ENCODE peak calls at places on chromosomes 12 and 14, in eight cellular contexts. One of them, this sample, is unnamed. For H3K4me1, the result is how much of the 10 kb centered on the place peaks cover.

GRCh38 chr14:52951730-52952481 is 1.1 kb upstream of the FERMT2 start:
- DNase-seq in HepG2: peak
- DNase-seq in GM23248: peak
- DNase-seq in PC-3: peak
- DNase-seq in K562: no peak
- DNase-seq in IMR-90: peak
- DNase-seq in astrocyte: peak
- DNase-seq in adipocyte: peak
- DNase-seq in this sample: no peak

GRCh38 chr14:62409909-62410308 is 635.3 kb downstream of the KCNH5 start:
- DNase-seq in astrocyte: peak
- DNase-seq in adipocyte: peak
- DNase-seq in PC-3: peak
- DNase-seq in IMR-90: peak
- DNase-seq in K562: no peak
- DNase-seq in HepG2: no peak
- DNase-seq in GM23248: peak
- DNase-seq in this sample: no peak

GRCh38 chr12:69298947-69299346 is 49.2 kb upstream of the LYZ start:
- DNase-seq in HepG2: no peak
- DNase-seq in GM23248: no peak
- DNase-seq in PC-3: no peak
- DNase-seq in adipocyte: no peak
- DNase-seq in K562: no peak
- DNase-seq in astrocyte: no peak
- DNase-seq in IMR-90: no peak
- DNase-seq in this sample: no peak

GRCh38 chr12:6684609-6685008 is 4.6 kb downstream of the ZNF384 start:
- DNase-seq in K562: peak
- DNase-seq in GM23248: peak
- DNase-seq in adipocyte: peak
- DNase-seq in IMR-90: peak
- DNase-seq in PC-3: peak
- DNase-seq in HepG2: peak
- DNase-seq in astrocyte: no peak
- DNase-seq in this sample: peak

GRCh38 chr12:51934080-51934479 is 17.4 kb upstream of the ACVR1B start:
- DNase-seq in PC-3: no peak
- DNase-seq in astrocyte: no peak
- DNase-seq in IMR-90: no peak
- DNase-seq in adipocyte: no peak
- DNase-seq in K562: no peak
- DNase-seq in GM23248: no peak
- DNase-seq in HepG2: no peak
- DNase-seq in this sample: no peak

GRCh38 chr12:94261119-94261518 is 112.7 kb downstream of the PLXNC1 start:
- DNase-seq in IMR-90: no peak
- DNase-seq in K562: no peak
- DNase-seq in astrocyte: no peak
- DNase-seq in PC-3: no peak
- DNase-seq in GM23248: no peak
- DNase-seq in adipocyte: no peak
- DNase-seq in HepG2: no peak
- DNase-seq in this sample: peak

GRCh38 chr14:105092124-105092911 is 27.1 kb upstream of the GPR132 start:
- DNase-seq in astrocyte: no peak
- DNase-seq in adipocyte: peak
- DNase-seq in K562: no peak
- DNase-seq in IMR-90: no peak
- DNase-seq in GM23248: peak
- DNase-seq in PC-3: peak
- DNase-seq in HepG2: no peak
- DNase-seq in this sample: no peak

GRCh38 chr12:76883151-76883550 is 4.3 kb upstream of the CSRP2 start:
- DNase-seq in HepG2: no peak
- DNase-seq in K562: no peak
- DNase-seq in adipocyte: peak
- DNase-seq in astrocyte: peak
- DNase-seq in GM23248: peak
- DNase-seq in IMR-90: peak
- DNase-seq in PC-3: no peak
- DNase-seq in this sample: no peak

GRCh38 chr12:113981876-113982275 is 15.8 kb upstream of the RBM19 start:
- DNase-seq in IMR-90: no peak
- DNase-seq in adipocyte: no peak
- DNase-seq in K562: no peak
- DNase-seq in HepG2: no peak
- DNase-seq in GM23248: no peak
- DNase-seq in PC-3: no peak
- DNase-seq in astrocyte: no peak
- DNase-seq in this sample: no peak

GRCh38 chr12:113988064-113988451 is 21.9 kb upstream of the RBM19 start:
- DNase-seq in GM23248: no peak
- DNase-seq in HepG2: no peak
- DNase-seq in adipocyte: no peak
- DNase-seq in K562: no peak
- DNase-seq in IMR-90: no peak
- DNase-seq in astrocyte: no peak
- DNase-seq in PC-3: no peak
- DNase-seq in this sample: no peak

GRCh38 chr12:113987261-113988063 is 21.3 kb upstream of the RBM19 start:
- DNase-seq in adipocyte: no peak
- DNase-seq in IMR-90: no peak
- DNase-seq in PC-3: no peak
- DNase-seq in K562: no peak
- DNase-seq in astrocyte: no peak
- DNase-seq in GM23248: no peak
- DNase-seq in HepG2: peak
- DNase-seq in this sample: no peak

GRCh38 chr12:113983777-113984448 is 17.8 kb upstream of the RBM19 start:
- DNase-seq in GM23248: no peak
- DNase-seq in K562: no peak
- DNase-seq in HepG2: no peak
- DNase-seq in adipocyte: no peak
- DNase-seq in IMR-90: no peak
- DNase-seq in PC-3: no peak
- DNase-seq in astrocyte: no peak
- DNase-seq in this sample: no peak

DNA sequence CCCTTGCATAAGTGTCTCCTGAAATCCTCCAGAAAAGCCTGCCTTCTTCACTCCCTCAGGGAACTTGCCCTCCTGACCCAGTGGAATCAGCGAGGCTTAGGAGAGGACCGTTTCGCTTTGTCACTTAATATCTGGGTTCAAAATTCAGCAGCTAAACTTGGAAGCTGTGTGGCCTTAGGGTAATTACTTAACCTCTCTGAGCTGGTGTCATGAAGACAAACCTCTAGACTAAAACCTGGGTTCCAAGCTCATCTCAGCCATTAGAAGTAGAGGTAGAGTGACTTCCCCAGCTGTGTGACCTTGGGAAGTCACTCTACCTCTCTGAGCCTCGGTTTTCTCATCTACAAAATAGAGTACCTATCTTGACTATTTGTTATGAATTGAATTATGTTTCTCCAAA is 18.3 kb upstream of the RBM19 start:
- DNase-seq in adipocyte: no peak
- DNase-seq in K562: no peak
- DNase-seq in GM23248: no peak
- DNase-seq in PC-3: no peak
- DNase-seq in HepG2: no peak
- DNase-seq in astrocyte: no peak
- DNase-seq in IMR-90: no peak
- DNase-seq in this sample: no peak
- H3K4me3 ChIP-seq in adipocyte: no peak
- H3K4me3 ChIP-seq in K562: no peak
- H3K4me3 ChIP-seq in GM23248: no peak
- H3K4me3 ChIP-seq in PC-3: no peak
- H3K4me3 ChIP-seq in HepG2: no peak
- H3K4me3 ChIP-seq in astrocyte: no peak
- H3K4me3 ChIP-seq in IMR-90: no peak
- H3K4me3 ChIP-seq in this sample: no peak

DNA sequence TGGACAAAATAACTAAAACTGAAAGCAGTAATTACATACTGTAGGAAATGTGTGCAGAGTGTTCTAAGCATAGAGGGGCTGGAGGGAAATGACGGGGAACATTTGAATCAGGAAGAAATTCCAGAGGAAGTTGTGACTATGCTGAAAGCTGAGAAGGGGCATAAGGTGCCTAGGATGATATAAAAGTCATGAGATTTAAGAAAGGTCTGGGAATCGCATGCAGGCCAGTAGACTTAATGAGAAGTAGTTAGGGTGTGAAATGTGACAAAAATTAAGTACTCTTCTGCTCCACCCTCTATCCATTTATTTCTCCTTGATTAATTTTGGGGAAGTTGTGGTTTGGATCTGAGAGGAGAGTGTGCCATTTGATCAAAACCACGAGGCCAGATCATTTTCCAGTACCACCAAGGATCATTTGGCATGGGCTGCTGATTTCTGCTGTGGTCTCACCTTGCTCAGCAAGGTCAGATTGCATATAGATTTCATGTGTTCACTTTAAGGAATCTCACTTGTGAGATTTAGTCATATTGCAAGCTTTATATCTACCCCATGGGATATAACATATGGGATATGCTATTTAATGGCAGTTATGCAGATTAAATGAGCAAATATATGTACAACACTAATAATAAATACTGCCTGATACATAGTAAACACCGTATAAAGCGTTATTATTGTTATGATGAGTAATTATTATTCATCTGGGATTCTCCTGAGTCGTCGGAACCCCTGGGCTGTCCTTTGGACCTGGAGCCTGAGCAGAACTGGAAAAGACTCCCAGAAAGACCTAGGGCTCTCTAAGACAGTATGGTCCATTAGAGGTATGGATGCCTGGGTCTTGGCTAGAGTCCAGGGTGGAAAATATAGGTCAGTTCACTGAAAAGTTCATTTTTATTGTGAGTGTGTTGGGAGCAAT is 72.3 kb downstream of the SRGAP1 start:
- DNase-seq in adipocyte: peak
- DNase-seq in HepG2: no peak
- DNase-seq in PC-3: peak
- DNase-seq in astrocyte: peak
- DNase-seq in K562: no peak
- DNase-seq in IMR-90: peak
- DNase-seq in GM23248: peak
- DNase-seq in this sample: no peak
- H3K4me1 ChIP-seq in adipocyte: under half
- H3K4me1 ChIP-seq in HepG2: half or more
- H3K4me1 ChIP-seq in PC-3: half or more
- H3K4me1 ChIP-seq in astrocyte: under half
- H3K4me1 ChIP-seq in K562: under half
- H3K4me1 ChIP-seq in IMR-90: under half
- H3K4me1 ChIP-seq in GM23248: half or more
- H3K4me1 ChIP-seq in this sample: under half

GRCh38 chr14:54366726-54367707 is 29.8 kb upstream of the CDKN3 start:
- DNase-seq in GM23248: peak
- DNase-seq in astrocyte: peak
- DNase-seq in HepG2: peak
- DNase-seq in PC-3: peak
- DNase-seq in K562: no peak
- DNase-seq in adipocyte: peak
- DNase-seq in IMR-90: peak
- DNase-seq in this sample: peak

GRCh38 chr14:54374117-54374884 is 22.5 kb upstream of the CDKN3 start:
- DNase-seq in adipocyte: peak
- DNase-seq in GM23248: peak
- DNase-seq in IMR-90: peak
- DNase-seq in astrocyte: peak
- DNase-seq in K562: no peak
- DNase-seq in HepG2: peak
- DNase-seq in PC-3: peak
- DNase-seq in this sample: no peak

GRCh38 chr14:54364555-54365415 is 32.0 kb upstream of the CDKN3 start:
- DNase-seq in GM23248: peak
- DNase-seq in K562: no peak
- DNase-seq in PC-3: peak
- DNase-seq in adipocyte: peak
- DNase-seq in astrocyte: peak
- DNase-seq in IMR-90: peak
- DNase-seq in HepG2: peak
- DNase-seq in this sample: no peak

GRCh38 chr14:54369343-54369742 is 27.5 kb upstream of the CDKN3 start:
- DNase-seq in HepG2: no peak
- DNase-seq in PC-3: no peak
- DNase-seq in K562: no peak
- DNase-seq in adipocyte: no peak
- DNase-seq in IMR-90: no peak
- DNase-seq in astrocyte: no peak
- DNase-seq in GM23248: no peak
- DNase-seq in this sample: no peak

GRCh38 chr14:54370323-54371125 is 26.3 kb upstream of the CDKN3 start:
- DNase-seq in HepG2: no peak
- DNase-seq in GM23248: no peak
- DNase-seq in K562: no peak
- DNase-seq in astrocyte: no peak
- DNase-seq in adipocyte: no peak
- DNase-seq in PC-3: no peak
- DNase-seq in IMR-90: no peak
- DNase-seq in this sample: no peak
- H3K9ac ChIP-seq in HepG2: no peak
- H3K9ac ChIP-seq in GM23248: no peak
- H3K9ac ChIP-seq in K562: no peak
- H3K9ac ChIP-seq in astrocyte: no peak
- H3K9ac ChIP-seq in adipocyte: no peak
- H3K9ac ChIP-seq in PC-3: no peak
- H3K9ac ChIP-seq in IMR-90: no peak
- H3K9ac ChIP-seq in this sample: no peak

GRCh38 chr12:116915326-116915725 is 4.6 kb downstream of the FBXW8 start:
- DNase-seq in GM23248: no peak
- DNase-seq in PC-3: no peak
- DNase-seq in HepG2: no peak
- DNase-seq in adipocyte: no peak
- DNase-seq in K562: no peak
- DNase-seq in IMR-90: no peak
- DNase-seq in astrocyte: no peak
- DNase-seq in this sample: no peak

GRCh38 chr12:116916714-116917114 is 6.0 kb downstream of the FBXW8 start:
- DNase-seq in IMR-90: peak
- DNase-seq in astrocyte: peak
- DNase-seq in HepG2: peak
- DNase-seq in adipocyte: peak
- DNase-seq in PC-3: peak
- DNase-seq in GM23248: peak
- DNase-seq in K562: peak
- DNase-seq in this sample: no peak

GRCh38 chr12:116919247-116919671 is 8.5 kb downstream of the FBXW8 start:
- DNase-seq in astrocyte: no peak
- DNase-seq in GM23248: no peak
- DNase-seq in adipocyte: no peak
- DNase-seq in K562: peak
- DNase-seq in PC-3: no peak
- DNase-seq in HepG2: no peak
- DNase-seq in IMR-90: no peak
- DNase-seq in this sample: no peak

GRCh38 chr12:116918464-116918863 is 7.7 kb downstream of the FBXW8 start:
- DNase-seq in IMR-90: no peak
- DNase-seq in GM23248: no peak
- DNase-seq in PC-3: no peak
- DNase-seq in astrocyte: no peak
- DNase-seq in K562: no peak
- DNase-seq in HepG2: no peak
- DNase-seq in adipocyte: no peak
- DNase-seq in this sample: no peak

DNA sequence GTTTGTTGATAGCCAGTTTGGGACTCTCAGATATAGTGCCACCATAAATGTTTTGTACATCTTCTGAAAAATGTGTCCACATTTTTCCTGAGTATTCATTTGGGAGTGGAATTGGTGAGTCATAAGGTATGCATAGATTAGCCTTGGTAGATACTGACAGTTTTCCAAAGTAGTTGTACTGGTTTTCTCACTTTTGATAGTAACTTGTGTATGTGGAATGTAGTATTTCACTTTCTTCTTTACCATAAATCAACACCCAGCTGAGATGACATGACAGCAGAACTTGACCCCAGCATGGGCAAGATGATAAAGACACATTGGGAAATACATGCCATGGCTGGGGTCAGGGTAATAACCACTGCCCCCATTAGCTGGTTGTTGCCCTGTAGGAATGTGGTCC is 5.4 kb downstream of the FBXW8 start:
- DNase-seq in IMR-90: peak
- DNase-seq in adipocyte: peak
- DNase-seq in astrocyte: peak
- DNase-seq in PC-3: peak
- DNase-seq in K562: no peak
- DNase-seq in HepG2: peak
- DNase-seq in GM23248: peak
- DNase-seq in this sample: no peak
- H3K4me3 ChIP-seq in IMR-90: no peak
- H3K4me3 ChIP-seq in adipocyte: no peak
- H3K4me3 ChIP-seq in astrocyte: no peak
- H3K4me3 ChIP-seq in PC-3: peak
- H3K4me3 ChIP-seq in K562: no peak
- H3K4me3 ChIP-seq in HepG2: no peak
- H3K4me3 ChIP-seq in GM23248: no peak
- H3K4me3 ChIP-seq in this sample: no peak